ENCODE peak calls at places on chromosomes 13 and 19, in nine cellular contexts. One of them, this sample, is unnamed. For H3K4me1 and H3K9me3, the result is how much of the 10 kb centered on the place peaks cover.

GRCh38 chr19:37941820-37942515 is 35.0 kb downstream of the SIPA1L3 start:
- DNase-seq in uterus: no peak
- DNase-seq in esophagus muscularis mucosa: no peak
- DNase-seq in upper lobe of right lung: peak
- DNase-seq in MM.1S: no peak
- DNase-seq in fibroblast of lung: no peak
- DNase-seq in BE2C: no peak
- DNase-seq in H9: no peak
- DNase-seq in cardiac muscle cell: no peak
- DNase-seq in this sample: no peak

GRCh38 chr19:5086725-5087439 is 118.0 kb downstream of the KDM4B start:
- DNase-seq in uterus: no peak
- DNase-seq in esophagus muscularis mucosa: no peak
- DNase-seq in upper lobe of right lung: no peak
- DNase-seq in MM.1S: no peak
- DNase-seq in fibroblast of lung: no peak
- DNase-seq in BE2C: peak
- DNase-seq in H9: peak
- DNase-seq in cardiac muscle cell: no peak
- DNase-seq in this sample: no peak

GRCh38 chr13:35720690-35721554 is 244.4 kb upstream of the MAB21L1 start:
- DNase-seq in uterus: peak
- DNase-seq in esophagus muscularis mucosa: no peak
- DNase-seq in upper lobe of right lung: no peak
- DNase-seq in MM.1S: no peak
- DNase-seq in fibroblast of lung: peak
- DNase-seq in BE2C: peak
- DNase-seq in H9: peak
- DNase-seq in cardiac muscle cell: peak
- DNase-seq in this sample: peak

GRCh38 chr13:52003551-52003950 is 7.7 kb downstream of the ATP7B start:
- DNase-seq in uterus: no peak
- DNase-seq in esophagus muscularis mucosa: no peak
- DNase-seq in upper lobe of right lung: no peak
- DNase-seq in MM.1S: no peak
- DNase-seq in fibroblast of lung: no peak
- DNase-seq in BE2C: no peak
- DNase-seq in H9: peak
- DNase-seq in cardiac muscle cell: no peak
- DNase-seq in this sample: no peak

GRCh38 chr19:5492281-5492812 is 37.1 kb downstream of the ZNRF4 start:
- DNase-seq in uterus: no peak
- DNase-seq in esophagus muscularis mucosa: no peak
- DNase-seq in upper lobe of right lung: no peak
- DNase-seq in MM.1S: no peak
- DNase-seq in fibroblast of lung: no peak
- DNase-seq in BE2C: no peak
- DNase-seq in H9: no peak
- DNase-seq in cardiac muscle cell: no peak
- DNase-seq in this sample: no peak

GRCh38 chr19:34044011-34044410 is 128.3 kb upstream of the LSM14A start:
- DNase-seq in uterus: no peak
- DNase-seq in esophagus muscularis mucosa: no peak
- DNase-seq in upper lobe of right lung: no peak
- DNase-seq in MM.1S: no peak
- DNase-seq in fibroblast of lung: no peak
- DNase-seq in BE2C: no peak
- DNase-seq in H9: no peak
- DNase-seq in cardiac muscle cell: no peak
- DNase-seq in this sample: no peak

GRCh38 chr13:67134322-67135129 is 95.6 kb downstream of the PCDH9 start:
- DNase-seq in uterus: no peak
- DNase-seq in esophagus muscularis mucosa: no peak
- DNase-seq in upper lobe of right lung: no peak
- DNase-seq in MM.1S: no peak
- DNase-seq in fibroblast of lung: peak
- DNase-seq in BE2C: no peak
- DNase-seq in H9: no peak
- DNase-seq in cardiac muscle cell: peak
- DNase-seq in this sample: peak

GRCh38 chr13:44352202-44352601 is 21.4 kb upstream of the SERP2 start:
- DNase-seq in uterus: no peak
- DNase-seq in esophagus muscularis mucosa: no peak
- DNase-seq in upper lobe of right lung: no peak
- DNase-seq in MM.1S: no peak
- DNase-seq in fibroblast of lung: no peak
- DNase-seq in BE2C: no peak
- DNase-seq in H9: no peak
- DNase-seq in cardiac muscle cell: no peak
- DNase-seq in this sample: no peak

GRCh38 chr19:290539-291521 is at the start of gene PLPP2:
- DNase-seq in uterus: peak
- DNase-seq in esophagus muscularis mucosa: no peak
- DNase-seq in upper lobe of right lung: peak
- DNase-seq in MM.1S: peak
- DNase-seq in fibroblast of lung: peak
- DNase-seq in BE2C: no peak
- DNase-seq in H9: peak
- DNase-seq in cardiac muscle cell: peak
- DNase-seq in this sample: no peak

GRCh38 chr13:51625555-51626345 is 41.5 kb downstream of the WDFY2 start:
- DNase-seq in uterus: no peak
- DNase-seq in esophagus muscularis mucosa: no peak
- DNase-seq in upper lobe of right lung: no peak
- DNase-seq in MM.1S: no peak
- DNase-seq in fibroblast of lung: no peak
- DNase-seq in BE2C: no peak
- DNase-seq in H9: no peak
- DNase-seq in cardiac muscle cell: peak
- DNase-seq in this sample: no peak

GRCh38 chr13:20001351-20001750 is 42.8 kb downstream of the ZMYM2 start:
- DNase-seq in uterus: no peak
- DNase-seq in esophagus muscularis mucosa: no peak
- DNase-seq in upper lobe of right lung: no peak
- DNase-seq in MM.1S: no peak
- DNase-seq in fibroblast of lung: no peak
- DNase-seq in BE2C: no peak
- DNase-seq in H9: no peak
- DNase-seq in cardiac muscle cell: peak
- DNase-seq in this sample: no peak

GRCh38 chr13:19993024-19993423 is 34.5 kb downstream of the ZMYM2 start:
- DNase-seq in uterus: no peak
- DNase-seq in esophagus muscularis mucosa: no peak
- DNase-seq in upper lobe of right lung: no peak
- DNase-seq in MM.1S: no peak
- DNase-seq in fibroblast of lung: no peak
- DNase-seq in BE2C: no peak
- DNase-seq in H9: no peak
- DNase-seq in cardiac muscle cell: no peak
- DNase-seq in this sample: no peak

GRCh38 chr13:20002766-20003165 is 44.2 kb downstream of the ZMYM2 start:
- DNase-seq in uterus: no peak
- DNase-seq in esophagus muscularis mucosa: no peak
- DNase-seq in upper lobe of right lung: no peak
- DNase-seq in MM.1S: no peak
- DNase-seq in fibroblast of lung: no peak
- DNase-seq in BE2C: no peak
- DNase-seq in H9: no peak
- DNase-seq in cardiac muscle cell: no peak
- DNase-seq in this sample: no peak

GRCh38 chr13:20000062-20000552 is 41.6 kb downstream of the ZMYM2 start:
- DNase-seq in uterus: no peak
- DNase-seq in esophagus muscularis mucosa: no peak
- DNase-seq in upper lobe of right lung: no peak
- DNase-seq in MM.1S: no peak
- DNase-seq in fibroblast of lung: no peak
- DNase-seq in BE2C: no peak
- DNase-seq in H9: no peak
- DNase-seq in cardiac muscle cell: no peak
- DNase-seq in this sample: no peak

DNA sequence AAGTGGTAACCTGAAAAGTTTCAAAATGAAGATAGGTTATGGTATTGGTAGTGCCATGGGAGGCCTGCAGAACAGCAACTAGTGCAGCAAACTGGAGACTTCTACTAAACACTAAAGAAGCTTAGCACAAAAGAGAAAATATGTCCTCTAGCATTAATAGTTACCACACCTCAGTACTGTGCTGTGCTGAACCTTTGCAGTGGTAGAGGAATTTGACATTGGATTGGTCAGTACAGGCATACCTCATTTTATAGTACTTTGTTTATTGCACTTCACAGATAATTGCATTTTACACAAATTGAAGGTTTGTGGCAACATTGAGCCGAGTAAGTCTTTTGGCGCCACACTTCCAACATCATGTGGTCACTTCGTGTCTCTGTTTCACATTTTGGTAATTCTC is 40.4 kb downstream of the ZMYM2 start:
- DNase-seq in uterus: no peak
- DNase-seq in esophagus muscularis mucosa: no peak
- DNase-seq in upper lobe of right lung: no peak
- DNase-seq in MM.1S: no peak
- DNase-seq in fibroblast of lung: no peak
- DNase-seq in BE2C: no peak
- DNase-seq in H9: no peak
- DNase-seq in cardiac muscle cell: no peak
- DNase-seq in this sample: no peak
- H3K4me1 ChIP-seq in uterus: under half
- H3K4me1 ChIP-seq in esophagus muscularis mucosa: under half
- H3K4me1 ChIP-seq in upper lobe of right lung: under half
- H3K4me1 ChIP-seq in MM.1S: under half
- H3K4me1 ChIP-seq in fibroblast of lung: under half
- H3K4me1 ChIP-seq in BE2C: under half
- H3K4me1 ChIP-seq in H9: under half
- H3K4me1 ChIP-seq in cardiac muscle cell: under half
- H3K4me1 ChIP-seq in this sample: under half

GRCh38 chr19:52442179-52442578 is 11.2 kb upstream of the ZNF578 start:
- DNase-seq in uterus: no peak
- DNase-seq in esophagus muscularis mucosa: no peak
- DNase-seq in upper lobe of right lung: no peak
- DNase-seq in MM.1S: no peak
- DNase-seq in fibroblast of lung: no peak
- DNase-seq in BE2C: no peak
- DNase-seq in H9: no peak
- DNase-seq in cardiac muscle cell: no peak
- DNase-seq in this sample: no peak

GRCh38 chr19:52444506-52444905 is 8.8 kb upstream of the ZNF578 start:
- DNase-seq in uterus: no peak
- DNase-seq in esophagus muscularis mucosa: no peak
- DNase-seq in upper lobe of right lung: no peak
- DNase-seq in MM.1S: no peak
- DNase-seq in fibroblast of lung: no peak
- DNase-seq in BE2C: no peak
- DNase-seq in H9: no peak
- DNase-seq in cardiac muscle cell: no peak
- DNase-seq in this sample: no peak
- H3K9me3 ChIP-seq in uterus: under half
- H3K9me3 ChIP-seq in esophagus muscularis mucosa: half or more
- H3K9me3 ChIP-seq in upper lobe of right lung: under half
- H3K9me3 ChIP-seq in MM.1S: under half
- H3K9me3 ChIP-seq in fibroblast of lung: under half
- H3K9me3 ChIP-seq in BE2C: under half
- H3K9me3 ChIP-seq in H9: under half
- H3K9me3 ChIP-seq in cardiac muscle cell: under half
- H3K9me3 ChIP-seq in this sample: under half

GRCh38 chr19:10106100-10106936 is at the start of gene PPAN:
- DNase-seq in uterus: peak
- DNase-seq in esophagus muscularis mucosa: peak
- DNase-seq in upper lobe of right lung: peak
- DNase-seq in MM.1S: peak
- DNase-seq in fibroblast of lung: peak
- DNase-seq in BE2C: peak
- DNase-seq in H9: peak
- DNase-seq in cardiac muscle cell: peak
- DNase-seq in this sample: peak

GRCh38 chr19:10105241-10106099 is 692 bp upstream of the PPAN start:
- DNase-seq in uterus: no peak
- DNase-seq in esophagus muscularis mucosa: no peak
- DNase-seq in upper lobe of right lung: no peak
- DNase-seq in MM.1S: no peak
- DNase-seq in fibroblast of lung: no peak
- DNase-seq in BE2C: no peak
- DNase-seq in H9: no peak
- DNase-seq in cardiac muscle cell: no peak
- DNase-seq in this sample: peak

GRCh38 chr19:10107817-10108367 is 1.7 kb downstream of the PPAN start:
- DNase-seq in uterus: no peak
- DNase-seq in esophagus muscularis mucosa: no peak
- DNase-seq in upper lobe of right lung: no peak
- DNase-seq in MM.1S: no peak
- DNase-seq in fibroblast of lung: no peak
- DNase-seq in BE2C: no peak
- DNase-seq in H9: no peak
- DNase-seq in cardiac muscle cell: no peak
- DNase-seq in this sample: no peak

GRCh38 chr19:10109528-10109927 is 2.0 kb upstream of the P2RY11 start:
- DNase-seq in uterus: no peak
- DNase-seq in esophagus muscularis mucosa: no peak
- DNase-seq in upper lobe of right lung: no peak
- DNase-seq in MM.1S: no peak
- DNase-seq in fibroblast of lung: no peak
- DNase-seq in BE2C: no peak
- DNase-seq in H9: no peak
- DNase-seq in cardiac muscle cell: no peak
- DNase-seq in this sample: no peak

GRCh38 chr19:10107254-10107653 is 1.1 kb downstream of the PPAN start:
- DNase-seq in uterus: no peak
- DNase-seq in esophagus muscularis mucosa: no peak
- DNase-seq in upper lobe of right lung: no peak
- DNase-seq in MM.1S: no peak
- DNase-seq in fibroblast of lung: no peak
- DNase-seq in BE2C: no peak
- DNase-seq in H9: no peak
- DNase-seq in cardiac muscle cell: no peak
- DNase-seq in this sample: no peak
- H3K4me1 ChIP-seq in uterus: under half
- H3K4me1 ChIP-seq in esophagus muscularis mucosa: under half
- H3K4me1 ChIP-seq in upper lobe of right lung: under half
- H3K4me1 ChIP-seq in MM.1S: under half
- H3K4me1 ChIP-seq in fibroblast of lung: under half
- H3K4me1 ChIP-seq in BE2C: under half
- H3K4me1 ChIP-seq in H9: under half
- H3K4me1 ChIP-seq in cardiac muscle cell: under half
- H3K4me1 ChIP-seq in this sample: half or more

DNA sequence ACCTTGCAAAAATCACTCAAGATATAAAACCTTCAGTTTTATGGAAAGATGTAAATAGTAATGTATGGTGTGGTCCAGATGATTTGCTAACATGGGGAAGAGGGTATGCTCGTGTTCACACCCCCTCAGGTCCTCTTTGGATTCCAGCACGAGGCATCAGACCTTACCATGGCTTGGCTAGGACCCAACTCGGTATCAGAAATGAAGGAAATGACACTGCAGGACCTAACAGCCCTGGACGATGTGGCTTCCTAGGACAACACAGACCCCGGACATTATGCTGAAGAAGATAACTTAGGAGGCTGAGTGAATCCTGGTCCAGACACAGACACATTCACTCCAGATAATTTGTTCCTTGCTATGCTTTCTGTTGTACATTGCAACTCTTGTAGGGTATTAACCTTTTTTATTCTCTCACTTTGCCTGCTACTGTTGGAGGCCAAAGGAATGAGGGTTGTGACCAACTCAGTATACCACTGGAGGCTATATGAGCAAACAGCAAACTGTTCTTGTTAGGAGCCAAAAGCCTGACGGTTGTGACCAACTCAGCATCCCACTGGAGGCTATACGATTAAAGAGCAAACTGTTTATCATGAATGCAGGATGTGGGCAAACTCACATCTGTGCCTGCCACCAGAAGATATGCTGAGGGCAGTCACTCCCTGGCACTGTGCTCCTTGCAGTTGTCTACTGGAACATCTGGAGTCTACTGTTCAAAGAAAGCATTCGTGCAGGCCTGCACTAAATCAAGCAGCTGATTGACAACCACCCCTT is 121.7 kb downstream of the ZNF429 start:
- DNase-seq in uterus: no peak
- DNase-seq in esophagus muscularis mucosa: no peak
- DNase-seq in upper lobe of right lung: no peak
- DNase-seq in MM.1S: no peak
- DNase-seq in fibroblast of lung: no peak
- DNase-seq in BE2C: no peak
- DNase-seq in H9: no peak
- DNase-seq in cardiac muscle cell: no peak
- DNase-seq in this sample: no peak
- H3K9me3 ChIP-seq in uterus: under half
- H3K9me3 ChIP-seq in esophagus muscularis mucosa: under half
- H3K9me3 ChIP-seq in upper lobe of right lung: under half
- H3K9me3 ChIP-seq in MM.1S: under half
- H3K9me3 ChIP-seq in fibroblast of lung: under half
- H3K9me3 ChIP-seq in BE2C: under half
- H3K9me3 ChIP-seq in H9: under half
- H3K9me3 ChIP-seq in cardiac muscle cell: under half
- H3K9me3 ChIP-seq in this sample: under half

This sample was measured in OCI-LY7.